ENCODE peak calls at places on chromosomes 2 and 18, in four cellular contexts. One of them, this sample, is unnamed.

GRCh38 chr2:142874293-142874814 is 3.1 kb upstream of the KYNU start:
- ATAC-seq in activated naive CD8-positive, alpha-beta T cell treated with anti-CD3 and anti-CD28 coated beads, Interleukin-2, amount 50 U/mL, for 24 hours: peak
- ATAC-seq in PC-3: peak
- ATAC-seq in T-helper 17 cell: peak
- ATAC-seq in this sample: peak

GRCh38 chr2:18901255-18901654 is 311.9 kb upstream of the NT5C1B start:
- ATAC-seq in activated naive CD8-positive, alpha-beta T cell treated with anti-CD3 and anti-CD28 coated beads, Interleukin-2, amount 50 U/mL, for 24 hours: no peak
- ATAC-seq in PC-3: no peak
- ATAC-seq in T-helper 17 cell: no peak
- ATAC-seq in this sample: no peak

GRCh38 chr2:238290079-238290478 is 1.7 kb upstream of the PER2 start:
- ATAC-seq in activated naive CD8-positive, alpha-beta T cell treated with anti-CD3 and anti-CD28 coated beads, Interleukin-2, amount 50 U/mL, for 24 hours: no peak
- ATAC-seq in PC-3: peak
- ATAC-seq in T-helper 17 cell: no peak
- ATAC-seq in this sample: no peak

GRCh38 chr2:157283468-157283867 is 26.0 kb downstream of the GALNT5 start:
- ATAC-seq in activated naive CD8-positive, alpha-beta T cell treated with anti-CD3 and anti-CD28 coated beads, Interleukin-2, amount 50 U/mL, for 24 hours: no peak
- ATAC-seq in PC-3: no peak
- ATAC-seq in T-helper 17 cell: no peak
- ATAC-seq in this sample: no peak

GRCh38 chr18:58562146-58562998 is 66.5 kb downstream of the ALPK2 start:
- ATAC-seq in activated naive CD8-positive, alpha-beta T cell treated with anti-CD3 and anti-CD28 coated beads, Interleukin-2, amount 50 U/mL, for 24 hours: no peak
- ATAC-seq in PC-3: no peak
- ATAC-seq in T-helper 17 cell: no peak
- ATAC-seq in this sample: peak

GRCh38 chr2:56688661-56689060 is 504.9 kb downstream of the CCDC85A start:
- ATAC-seq in activated naive CD8-positive, alpha-beta T cell treated with anti-CD3 and anti-CD28 coated beads, Interleukin-2, amount 50 U/mL, for 24 hours: no peak
- ATAC-seq in PC-3: no peak
- ATAC-seq in T-helper 17 cell: no peak
- ATAC-seq in this sample: no peak

GRCh38 chr2:6043238-6043637 is 351.1 kb downstream of the SOX11 start:
- ATAC-seq in activated naive CD8-positive, alpha-beta T cell treated with anti-CD3 and anti-CD28 coated beads, Interleukin-2, amount 50 U/mL, for 24 hours: no peak
- ATAC-seq in PC-3: no peak
- ATAC-seq in T-helper 17 cell: no peak
- ATAC-seq in this sample: no peak

GRCh38 chr2:12637754-12638153 is 79.0 kb upstream of the TRIB2 start:
- ATAC-seq in activated naive CD8-positive, alpha-beta T cell treated with anti-CD3 and anti-CD28 coated beads, Interleukin-2, amount 50 U/mL, for 24 hours: no peak
- ATAC-seq in PC-3: peak
- ATAC-seq in T-helper 17 cell: no peak
- ATAC-seq in this sample: no peak

GRCh38 chr2:45137941-45138695 is 128.9 kb upstream of the SIX2 start:
- ATAC-seq in activated naive CD8-positive, alpha-beta T cell treated with anti-CD3 and anti-CD28 coated beads, Interleukin-2, amount 50 U/mL, for 24 hours: no peak
- ATAC-seq in PC-3: no peak
- ATAC-seq in T-helper 17 cell: no peak
- ATAC-seq in this sample: no peak

GRCh38 chr2:225017098-225017685 is 25.1 kb downstream of the DOCK10 start:
- ATAC-seq in activated naive CD8-positive, alpha-beta T cell treated with anti-CD3 and anti-CD28 coated beads, Interleukin-2, amount 50 U/mL, for 24 hours: no peak
- ATAC-seq in PC-3: no peak
- ATAC-seq in T-helper 17 cell: no peak
- ATAC-seq in this sample: no peak

GRCh38 chr2:231286964-231287363 is 88.5 kb downstream of the ARMC9 start:
- ATAC-seq in activated naive CD8-positive, alpha-beta T cell treated with anti-CD3 and anti-CD28 coated beads, Interleukin-2, amount 50 U/mL, for 24 hours: no peak
- ATAC-seq in PC-3: no peak
- ATAC-seq in T-helper 17 cell: no peak
- ATAC-seq in this sample: no peak

GRCh38 chr18:3279201-3280185 is 17.6 kb downstream of the MYL12B start:
- ATAC-seq in activated naive CD8-positive, alpha-beta T cell treated with anti-CD3 and anti-CD28 coated beads, Interleukin-2, amount 50 U/mL, for 24 hours: peak
- ATAC-seq in PC-3: no peak
- ATAC-seq in T-helper 17 cell: peak
- ATAC-seq in this sample: peak

GRCh38 chr2:70708376-70709199 is 59.4 kb downstream of the ADD2 start:
- ATAC-seq in activated naive CD8-positive, alpha-beta T cell treated with anti-CD3 and anti-CD28 coated beads, Interleukin-2, amount 50 U/mL, for 24 hours: peak
- ATAC-seq in PC-3: no peak
- ATAC-seq in T-helper 17 cell: no peak
- ATAC-seq in this sample: peak

GRCh38 chr2:12070581-12070980 is 324.1 kb downstream of the LPIN1 start:
- ATAC-seq in activated naive CD8-positive, alpha-beta T cell treated with anti-CD3 and anti-CD28 coated beads, Interleukin-2, amount 50 U/mL, for 24 hours: no peak
- ATAC-seq in PC-3: no peak
- ATAC-seq in T-helper 17 cell: no peak
- ATAC-seq in this sample: no peak

GRCh38 chr2:64463784-64464183 is 9.8 kb downstream of the LGALSL start:
- ATAC-seq in activated naive CD8-positive, alpha-beta T cell treated with anti-CD3 and anti-CD28 coated beads, Interleukin-2, amount 50 U/mL, for 24 hours: no peak
- ATAC-seq in PC-3: peak
- ATAC-seq in T-helper 17 cell: no peak
- ATAC-seq in this sample: no peak

This sample was measured in stimulated activated memory B cell treated with anti-CD40 and anti-IgM and Interleukin-4, amounts not matched to agents 10 μg/mL and 1 μg/mL and 100 μg/mL, for 72 hours.